ENCODE peak calls at places on chromosomes 5 and 9, in eight cellular contexts. One of them, this sample, is unnamed. For H3K36me3, the result is how much of the 10 kb centered on the place peaks cover.

GRCh38 chr5:116766470-116766947 is 191.9 kb upstream of the SEMA6A start:
- DNase-seq in endothelial cell of umbilical vein: no peak
- DNase-seq in right lobe of liver: no peak
- DNase-seq in heart left ventricle: no peak
- DNase-seq in ovary: peak
- DNase-seq in tibial nerve: no peak
- DNase-seq in IMR-90: no peak
- DNase-seq in adrenal gland: peak
- DNase-seq in this sample: no peak

GRCh38 chr5:115599502-115599901 is 2.8 kb downstream of the TICAM2 start:
- DNase-seq in adrenal gland: no peak
- DNase-seq in tibial nerve: no peak
- DNase-seq in right lobe of liver: no peak
- DNase-seq in ovary: no peak
- DNase-seq in IMR-90: peak
- DNase-seq in endothelial cell of umbilical vein: no peak
- DNase-seq in heart left ventricle: no peak
- DNase-seq in this sample: peak

GRCh38 chr5:173641171-173641570 is 24.7 kb upstream of the BOD1 start:
- DNase-seq in adrenal gland: no peak
- DNase-seq in heart left ventricle: no peak
- DNase-seq in ovary: no peak
- DNase-seq in endothelial cell of umbilical vein: no peak
- DNase-seq in right lobe of liver: peak
- DNase-seq in IMR-90: no peak
- DNase-seq in tibial nerve: no peak
- DNase-seq in this sample: no peak

GRCh38 chr5:67268233-67269011 is 71.8 kb upstream of the CD180 start:
- DNase-seq in ovary: peak
- DNase-seq in IMR-90: peak
- DNase-seq in heart left ventricle: peak
- DNase-seq in adrenal gland: peak
- DNase-seq in tibial nerve: peak
- DNase-seq in right lobe of liver: peak
- DNase-seq in endothelial cell of umbilical vein: peak
- DNase-seq in this sample: peak

GRCh38 chr5:40679071-40679997 is at the start of gene PTGER4:
- DNase-seq in endothelial cell of umbilical vein: peak
- DNase-seq in heart left ventricle: peak
- DNase-seq in ovary: peak
- DNase-seq in IMR-90: peak
- DNase-seq in tibial nerve: peak
- DNase-seq in right lobe of liver: peak
- DNase-seq in adrenal gland: peak
- DNase-seq in this sample: peak

GRCh38 chr5:43769576-43770352 is 166.8 kb downstream of the NNT start:
- DNase-seq in right lobe of liver: no peak
- DNase-seq in heart left ventricle: no peak
- DNase-seq in endothelial cell of umbilical vein: peak
- DNase-seq in IMR-90: peak
- DNase-seq in tibial nerve: peak
- DNase-seq in ovary: no peak
- DNase-seq in adrenal gland: no peak
- DNase-seq in this sample: no peak

GRCh38 chr5:56409331-56410190 is 176.4 kb upstream of the ANKRD55 start:
- DNase-seq in heart left ventricle: no peak
- DNase-seq in ovary: no peak
- DNase-seq in adrenal gland: no peak
- DNase-seq in tibial nerve: no peak
- DNase-seq in endothelial cell of umbilical vein: peak
- DNase-seq in right lobe of liver: no peak
- DNase-seq in IMR-90: peak
- DNase-seq in this sample: no peak

GRCh38 chr9:20618361-20618799 is 3.9 kb downstream of the MLLT3 start:
- DNase-seq in tibial nerve: no peak
- DNase-seq in adrenal gland: peak
- DNase-seq in ovary: no peak
- DNase-seq in heart left ventricle: no peak
- DNase-seq in right lobe of liver: no peak
- DNase-seq in endothelial cell of umbilical vein: peak
- DNase-seq in IMR-90: peak
- DNase-seq in this sample: peak

GRCh38 chr5:151740958-151741373 is 17.5 kb downstream of the ATOX1 start:
- DNase-seq in right lobe of liver: no peak
- DNase-seq in adrenal gland: no peak
- DNase-seq in IMR-90: peak
- DNase-seq in ovary: no peak
- DNase-seq in heart left ventricle: no peak
- DNase-seq in tibial nerve: no peak
- DNase-seq in endothelial cell of umbilical vein: peak
- DNase-seq in this sample: no peak

GRCh38 chr5:142386151-142387021 is 61.6 kb upstream of the SPRY4 start:
- DNase-seq in right lobe of liver: no peak
- DNase-seq in ovary: no peak
- DNase-seq in IMR-90: no peak
- DNase-seq in adrenal gland: no peak
- DNase-seq in endothelial cell of umbilical vein: no peak
- DNase-seq in heart left ventricle: no peak
- DNase-seq in tibial nerve: no peak
- DNase-seq in this sample: peak

GRCh38 chr9:97703437-97704326 is 6.5 kb upstream of the XPA start:
- DNase-seq in right lobe of liver: no peak
- DNase-seq in adrenal gland: peak
- DNase-seq in IMR-90: peak
- DNase-seq in tibial nerve: no peak
- DNase-seq in heart left ventricle: no peak
- DNase-seq in endothelial cell of umbilical vein: peak
- DNase-seq in ovary: no peak
- DNase-seq in this sample: no peak

GRCh38 chr5:61467766-61468482 is 135.9 kb downstream of the ZSWIM6 start:
- DNase-seq in IMR-90: peak
- DNase-seq in tibial nerve: no peak
- DNase-seq in adrenal gland: no peak
- DNase-seq in heart left ventricle: no peak
- DNase-seq in endothelial cell of umbilical vein: peak
- DNase-seq in ovary: no peak
- DNase-seq in right lobe of liver: no peak
- DNase-seq in this sample: no peak

GRCh38 chr5:133607451-133607850 is 4.9 kb downstream of the FSTL4 start:
- DNase-seq in right lobe of liver: no peak
- DNase-seq in heart left ventricle: no peak
- DNase-seq in ovary: no peak
- DNase-seq in endothelial cell of umbilical vein: no peak
- DNase-seq in adrenal gland: no peak
- DNase-seq in tibial nerve: no peak
- DNase-seq in IMR-90: no peak
- DNase-seq in this sample: no peak

GRCh38 chr9:136847065-136847826 is 2.0 kb upstream of the PHPT1 start:
- DNase-seq in IMR-90: peak
- DNase-seq in ovary: no peak
- DNase-seq in tibial nerve: peak
- DNase-seq in right lobe of liver: no peak
- DNase-seq in heart left ventricle: peak
- DNase-seq in endothelial cell of umbilical vein: peak
- DNase-seq in adrenal gland: no peak
- DNase-seq in this sample: peak

GRCh38 chr9:71647094-71647591 is 121.2 kb downstream of the CEMIP2 start:
- DNase-seq in adrenal gland: peak
- DNase-seq in endothelial cell of umbilical vein: peak
- DNase-seq in tibial nerve: peak
- DNase-seq in ovary: peak
- DNase-seq in right lobe of liver: peak
- DNase-seq in heart left ventricle: peak
- DNase-seq in IMR-90: peak
- DNase-seq in this sample: peak

GRCh38 chr5:35205186-35205585 is 25.1 kb downstream of the PRLR start:
- DNase-seq in tibial nerve: no peak
- DNase-seq in ovary: no peak
- DNase-seq in right lobe of liver: no peak
- DNase-seq in IMR-90: no peak
- DNase-seq in endothelial cell of umbilical vein: no peak
- DNase-seq in heart left ventricle: no peak
- DNase-seq in adrenal gland: no peak
- DNase-seq in this sample: no peak

GRCh38 chr5:15013654-15014463 is 142.3 kb upstream of the ANKH start:
- DNase-seq in heart left ventricle: no peak
- DNase-seq in adrenal gland: no peak
- DNase-seq in endothelial cell of umbilical vein: peak
- DNase-seq in IMR-90: peak
- DNase-seq in tibial nerve: peak
- DNase-seq in right lobe of liver: no peak
- DNase-seq in ovary: no peak
- DNase-seq in this sample: no peak

DNA sequence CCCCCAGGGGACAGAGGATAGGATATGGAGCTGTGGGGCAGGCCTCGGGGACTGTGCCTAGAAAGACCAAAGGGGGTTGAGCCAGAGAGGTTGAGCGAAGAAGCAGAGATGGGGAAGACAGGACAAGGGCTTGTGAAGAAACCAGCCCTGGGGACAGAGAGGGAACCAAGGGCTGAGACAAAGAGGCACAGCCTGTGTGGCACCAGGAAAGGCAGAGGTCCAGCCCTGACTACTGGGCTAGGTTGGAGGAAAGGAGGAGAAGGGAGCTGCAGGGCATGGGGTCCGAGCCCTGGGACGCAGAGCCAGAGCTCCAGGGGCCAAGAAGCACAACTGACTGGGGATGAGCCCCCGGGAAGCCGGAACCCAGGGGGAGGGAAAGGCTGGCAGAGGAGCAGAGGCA is 9.2 kb downstream of the REEP2 start:
- DNase-seq in heart left ventricle: no peak
- DNase-seq in right lobe of liver: no peak
- DNase-seq in endothelial cell of umbilical vein: no peak
- DNase-seq in IMR-90: no peak
- DNase-seq in adrenal gland: no peak
- DNase-seq in ovary: no peak
- DNase-seq in tibial nerve: no peak
- DNase-seq in this sample: no peak
- H3K36me3 ChIP-seq in heart left ventricle: under half
- H3K36me3 ChIP-seq in right lobe of liver: under half
- H3K36me3 ChIP-seq in endothelial cell of umbilical vein: under half
- H3K36me3 ChIP-seq in IMR-90: under half
- H3K36me3 ChIP-seq in adrenal gland: under half
- H3K36me3 ChIP-seq in ovary: under half
- H3K36me3 ChIP-seq in tibial nerve: under half
- H3K36me3 ChIP-seq in this sample: under half

DNA sequence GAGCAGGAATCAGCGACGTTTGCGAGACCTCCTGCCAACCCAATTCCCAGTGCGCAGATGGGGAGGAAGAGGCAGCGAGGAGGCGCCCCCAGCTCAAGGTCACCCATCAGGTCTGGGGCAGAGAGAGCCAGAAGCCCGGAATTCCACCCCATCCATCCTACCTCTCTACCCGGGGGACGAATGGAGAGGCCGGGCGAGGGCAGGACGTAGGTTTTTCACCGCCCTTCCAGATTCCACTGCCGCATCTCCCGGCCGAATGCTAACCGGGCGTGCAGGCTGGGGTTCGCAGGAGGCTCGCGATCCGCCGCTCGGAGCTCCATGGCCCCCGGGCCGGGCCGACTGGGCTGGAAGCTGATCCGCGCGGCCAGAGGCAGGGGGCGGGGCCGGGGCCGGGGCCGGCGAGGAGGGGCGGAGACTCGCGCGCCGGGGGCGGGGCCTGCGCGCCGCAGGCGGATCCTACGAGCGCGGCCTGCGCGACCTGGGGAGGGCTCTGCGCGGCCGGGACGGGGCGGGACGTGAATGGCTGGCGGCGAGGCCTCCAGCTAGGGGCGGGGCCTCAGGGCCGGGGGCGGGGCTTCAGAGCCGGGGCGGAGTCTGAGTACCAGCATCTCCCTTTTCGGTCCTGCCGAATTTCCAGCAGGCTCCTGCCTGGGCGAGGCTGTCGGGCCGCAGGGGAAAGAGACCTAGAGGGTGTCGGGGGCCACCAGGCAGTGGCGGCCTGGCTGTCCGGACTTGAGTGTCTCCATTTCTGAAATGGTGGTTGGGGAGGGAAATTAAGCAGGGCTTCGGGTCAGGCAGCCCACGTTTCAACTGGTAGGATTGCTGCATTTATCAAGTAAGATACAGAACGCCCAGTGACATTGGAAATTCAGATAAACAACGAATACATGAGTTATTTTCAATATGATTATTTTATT is at the start of gene ST6GALNAC4:
- DNase-seq in endothelial cell of umbilical vein: peak
- DNase-seq in IMR-90: peak
- DNase-seq in right lobe of liver: peak
- DNase-seq in ovary: peak
- DNase-seq in adrenal gland: peak
- DNase-seq in heart left ventricle: peak
- DNase-seq in tibial nerve: peak
- DNase-seq in this sample: peak
- TF ChIP-seq POLR2A in endothelial cell of umbilical vein: peak
- TF ChIP-seq POLR2A in IMR-90: peak
- TF ChIP-seq POLR2A in right lobe of liver: peak
- TF ChIP-seq POLR2A in ovary: peak
- TF ChIP-seq POLR2A in adrenal gland: no peak
- TF ChIP-seq POLR2A in heart left ventricle: peak
- TF ChIP-seq POLR2A in tibial nerve: no peak
- TF ChIP-seq POLR2A in this sample: no peak

GRCh38 chr9:127769101-127769500 is 9.4 kb downstream of the SH2D3C start:
- DNase-seq in heart left ventricle: no peak
- DNase-seq in endothelial cell of umbilical vein: no peak
- DNase-seq in adrenal gland: no peak
- DNase-seq in right lobe of liver: no peak
- DNase-seq in IMR-90: no peak
- DNase-seq in tibial nerve: no peak
- DNase-seq in ovary: no peak
- DNase-seq in this sample: no peak
- H3K36me3 ChIP-seq in heart left ventricle: under half
- H3K36me3 ChIP-seq in endothelial cell of umbilical vein: under half
- H3K36me3 ChIP-seq in adrenal gland: under half
- H3K36me3 ChIP-seq in right lobe of liver: under half
- H3K36me3 ChIP-seq in IMR-90: under half
- H3K36me3 ChIP-seq in tibial nerve: under half
- H3K36me3 ChIP-seq in ovary: under half
- H3K36me3 ChIP-seq in this sample: under half

DNA sequence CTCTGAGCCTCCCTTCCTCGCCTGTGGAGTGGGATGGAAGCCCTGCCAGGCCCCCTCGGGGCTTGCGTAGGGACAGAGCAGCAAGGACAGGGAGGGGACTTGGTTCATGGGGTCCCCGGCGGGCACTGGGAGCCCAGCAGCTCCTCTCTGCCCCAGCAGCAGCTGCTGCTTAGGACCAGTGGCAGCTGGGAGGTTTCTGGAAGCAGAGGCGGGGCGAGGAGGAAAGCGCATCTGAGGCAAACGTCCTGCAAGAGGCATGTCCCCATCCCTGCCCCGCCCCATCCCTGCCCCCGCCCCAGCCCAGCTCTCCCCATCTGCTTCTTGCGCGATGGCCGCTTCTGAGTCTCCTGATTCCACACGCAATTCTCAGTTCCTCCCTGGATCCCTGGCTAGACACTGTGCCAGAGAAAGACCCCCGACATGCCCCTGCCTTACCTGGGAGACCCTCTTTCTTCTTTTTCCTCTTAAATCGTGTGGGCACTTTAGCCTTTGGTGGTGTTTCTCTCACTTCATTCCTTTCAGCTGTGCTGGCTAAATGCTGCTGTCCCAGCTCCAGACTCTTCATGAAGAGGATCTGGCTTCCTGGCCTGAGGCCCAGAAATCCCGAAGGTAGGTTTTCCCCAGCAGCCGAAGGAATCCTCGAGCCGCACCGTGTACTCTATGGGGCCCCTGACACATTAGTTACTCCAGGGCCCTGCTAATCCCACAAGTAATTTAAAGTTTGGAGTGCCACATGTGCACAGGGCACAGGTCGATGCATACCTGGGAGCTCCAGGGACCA is 4.4 kb upstream of the OR2S2 start:
- DNase-seq in heart left ventricle: peak
- DNase-seq in ovary: no peak
- DNase-seq in IMR-90: peak
- DNase-seq in right lobe of liver: no peak
- DNase-seq in adrenal gland: no peak
- DNase-seq in tibial nerve: no peak
- DNase-seq in endothelial cell of umbilical vein: no peak
- DNase-seq in this sample: peak
- TF ChIP-seq POLR2A in heart left ventricle: no peak
- TF ChIP-seq POLR2A in ovary: no peak
- TF ChIP-seq POLR2A in IMR-90: no peak
- TF ChIP-seq POLR2A in right lobe of liver: no peak
- TF ChIP-seq POLR2A in adrenal gland: no peak
- TF ChIP-seq POLR2A in tibial nerve: no peak
- TF ChIP-seq POLR2A in endothelial cell of umbilical vein: no peak
- TF ChIP-seq POLR2A in this sample: no peak